ENCODE peak calls at places on chromosome 3, in four cellular contexts. One of them, this sample, is unnamed.

GRCh38 chr3:47261301-47261700 is 21.3 kb downstream of the KIF9 start:
- DNase-seq in iris pigment epithelial cell: no peak
- DNase-seq in uterus: no peak
- DNase-seq in amniotic stem cell: no peak
- DNase-seq in this sample: no peak

GRCh38 chr3:13113346-13114335 is 40.4 kb upstream of the IQSEC1 start:
- DNase-seq in iris pigment epithelial cell: no peak
- DNase-seq in uterus: no peak
- DNase-seq in amniotic stem cell: no peak
- DNase-seq in this sample: peak

GRCh38 chr3:38658886-38659285 is 9.4 kb upstream of the SCN5A start:
- DNase-seq in uterus: no peak
- DNase-seq in amniotic stem cell: no peak
- DNase-seq in iris pigment epithelial cell: no peak
- DNase-seq in this sample: no peak

GRCh38 chr3:54756330-54756731 is 171.5 kb downstream of the LRTM1 start:
- DNase-seq in amniotic stem cell: peak
- DNase-seq in uterus: no peak
- DNase-seq in iris pigment epithelial cell: peak
- DNase-seq in this sample: no peak

GRCh38 chr3:156218353-156218744 is 98.0 kb downstream of the KCNAB1 start:
- DNase-seq in uterus: no peak
- DNase-seq in iris pigment epithelial cell: no peak
- DNase-seq in amniotic stem cell: no peak
- DNase-seq in this sample: no peak

GRCh38 chr3:86595696-86596095 is 395.3 kb downstream of the VGLL3 start:
- DNase-seq in amniotic stem cell: no peak
- DNase-seq in iris pigment epithelial cell: no peak
- DNase-seq in uterus: no peak
- DNase-seq in this sample: no peak

GRCh38 chr3:134039161-134039862 is 9.6 kb upstream of the SLCO2A1 start:
- DNase-seq in amniotic stem cell: no peak
- DNase-seq in uterus: no peak
- DNase-seq in iris pigment epithelial cell: no peak
- DNase-seq in this sample: no peak

GRCh38 chr3:186532641-186533072 is 11.5 kb downstream of the CRYGS start:
- DNase-seq in iris pigment epithelial cell: no peak
- DNase-seq in uterus: no peak
- DNase-seq in amniotic stem cell: no peak
- DNase-seq in this sample: no peak

GRCh38 chr3:12155833-12156232 is 2.9 kb downstream of the TIMP4 start:
- DNase-seq in uterus: no peak
- DNase-seq in iris pigment epithelial cell: peak
- DNase-seq in amniotic stem cell: peak
- DNase-seq in this sample: no peak

GRCh38 chr3:22732641-22733040 is 470.5 kb upstream of the UBE2E2 start:
- DNase-seq in iris pigment epithelial cell: no peak
- DNase-seq in amniotic stem cell: no peak
- DNase-seq in uterus: no peak
- DNase-seq in this sample: no peak

GRCh38 chr3:58646503-58646902 is 20.1 kb downstream of the FAM3D start:
- DNase-seq in uterus: no peak
- DNase-seq in amniotic stem cell: no peak
- DNase-seq in iris pigment epithelial cell: peak
- DNase-seq in this sample: no peak

GRCh38 chr3:71662056-71662455 is 63.1 kb downstream of the EIF4E3 start:
- DNase-seq in uterus: no peak
- DNase-seq in amniotic stem cell: no peak
- DNase-seq in iris pigment epithelial cell: no peak
- DNase-seq in this sample: no peak

GRCh38 chr3:102098130-102098885 is 249.0 kb downstream of the NFKBIZ start:
- DNase-seq in iris pigment epithelial cell: no peak
- DNase-seq in amniotic stem cell: no peak
- DNase-seq in uterus: no peak
- DNase-seq in this sample: no peak

GRCh38 chr3:141625506-141625905 is 112.6 kb upstream of the RNF7 start:
- DNase-seq in amniotic stem cell: no peak
- DNase-seq in uterus: no peak
- DNase-seq in iris pigment epithelial cell: peak
- DNase-seq in this sample: no peak

GRCh38 chr3:132378846-132379245 is 38.5 kb upstream of the DNAJC13 start:
- DNase-seq in iris pigment epithelial cell: no peak
- DNase-seq in uterus: no peak
- DNase-seq in amniotic stem cell: no peak
- DNase-seq in this sample: no peak

This sample was measured in left ventricle myocardium superior.